ENCODE peak calls at places on chromosome 16, in ten cellular contexts. One of them, this sample, is unnamed.

GRCh38 chr16:70572926-70573270 is 49.3 kb downstream of the SF3B3 start:
- DNase-seq in endothelial cell: no peak
- DNase-seq in testis: no peak
- DNase-seq in prostate gland: no peak
- DNase-seq in epithelial cell of esophagus: no peak
- DNase-seq in esophagus squamous epithelium: no peak
- DNase-seq in foreskin fibroblast: no peak
- DNase-seq in transverse colon: no peak
- DNase-seq in left ventricle myocardium inferior: no peak
- DNase-seq in AG10803: no peak
- DNase-seq in this sample: no peak

GRCh38 chr16:30912794-30913412 is 10.5 kb upstream of the FBXL19 start:
- DNase-seq in endothelial cell: no peak
- DNase-seq in testis: no peak
- DNase-seq in prostate gland: no peak
- DNase-seq in epithelial cell of esophagus: no peak
- DNase-seq in esophagus squamous epithelium: no peak
- DNase-seq in foreskin fibroblast: no peak
- DNase-seq in transverse colon: no peak
- DNase-seq in left ventricle myocardium inferior: no peak
- DNase-seq in AG10803: no peak
- DNase-seq in this sample: no peak

GRCh38 chr16:1871974-1872635 is at the start of gene MEIOB:
- DNase-seq in endothelial cell: peak
- DNase-seq in testis: peak
- DNase-seq in prostate gland: no peak
- DNase-seq in epithelial cell of esophagus: peak
- DNase-seq in esophagus squamous epithelium: no peak
- DNase-seq in foreskin fibroblast: peak
- DNase-seq in transverse colon: peak
- DNase-seq in left ventricle myocardium inferior: no peak
- DNase-seq in AG10803: no peak
- DNase-seq in this sample: no peak

GRCh38 chr16:50520451-50521245 is 27.5 kb upstream of the NKD1 start:
- DNase-seq in endothelial cell: no peak
- DNase-seq in testis: no peak
- DNase-seq in prostate gland: no peak
- DNase-seq in epithelial cell of esophagus: no peak
- DNase-seq in esophagus squamous epithelium: no peak
- DNase-seq in foreskin fibroblast: no peak
- DNase-seq in transverse colon: no peak
- DNase-seq in left ventricle myocardium inferior: no peak
- DNase-seq in AG10803: no peak
- DNase-seq in this sample: no peak

GRCh38 chr16:67029249-67030096 is 524 bp downstream of the CBFB start:
- DNase-seq in endothelial cell: peak
- DNase-seq in testis: peak
- DNase-seq in prostate gland: peak
- DNase-seq in epithelial cell of esophagus: peak
- DNase-seq in esophagus squamous epithelium: no peak
- DNase-seq in foreskin fibroblast: peak
- DNase-seq in transverse colon: peak
- DNase-seq in left ventricle myocardium inferior: peak
- DNase-seq in AG10803: peak
- DNase-seq in this sample: peak

GRCh38 chr16:3065069-3065741 is at the start of gene IL32:
- DNase-seq in endothelial cell: no peak
- DNase-seq in testis: peak
- DNase-seq in prostate gland: no peak
- DNase-seq in epithelial cell of esophagus: peak
- DNase-seq in esophagus squamous epithelium: no peak
- DNase-seq in foreskin fibroblast: peak
- DNase-seq in transverse colon: peak
- DNase-seq in left ventricle myocardium inferior: peak
- DNase-seq in AG10803: peak
- DNase-seq in this sample: peak

GRCh38 chr16:58264961-58265479 is 29.8 kb downstream of the PRSS54 start:
- DNase-seq in endothelial cell: no peak
- DNase-seq in testis: no peak
- DNase-seq in prostate gland: no peak
- DNase-seq in epithelial cell of esophagus: peak
- DNase-seq in esophagus squamous epithelium: no peak
- DNase-seq in foreskin fibroblast: peak
- DNase-seq in transverse colon: peak
- DNase-seq in left ventricle myocardium inferior: no peak
- DNase-seq in AG10803: peak
- DNase-seq in this sample: peak

GRCh38 chr16:71917900-71918299 is 22.6 kb downstream of the IST1 start:
- DNase-seq in endothelial cell: no peak
- DNase-seq in testis: no peak
- DNase-seq in prostate gland: no peak
- DNase-seq in epithelial cell of esophagus: no peak
- DNase-seq in esophagus squamous epithelium: no peak
- DNase-seq in foreskin fibroblast: peak
- DNase-seq in transverse colon: no peak
- DNase-seq in left ventricle myocardium inferior: no peak
- DNase-seq in AG10803: peak
- DNase-seq in this sample: peak

GRCh38 chr16:86608301-86608747 is 30.0 kb downstream of the FOXL1 start:
- DNase-seq in endothelial cell: no peak
- DNase-seq in testis: no peak
- DNase-seq in prostate gland: no peak
- DNase-seq in epithelial cell of esophagus: no peak
- DNase-seq in esophagus squamous epithelium: no peak
- DNase-seq in foreskin fibroblast: no peak
- DNase-seq in transverse colon: no peak
- DNase-seq in left ventricle myocardium inferior: no peak
- DNase-seq in AG10803: peak
- DNase-seq in this sample: no peak

GRCh38 chr16:86251682-86252081 is 258.6 kb upstream of the FOXF1 start:
- DNase-seq in endothelial cell: no peak
- DNase-seq in testis: no peak
- DNase-seq in prostate gland: no peak
- DNase-seq in epithelial cell of esophagus: no peak
- DNase-seq in esophagus squamous epithelium: no peak
- DNase-seq in foreskin fibroblast: no peak
- DNase-seq in transverse colon: no peak
- DNase-seq in left ventricle myocardium inferior: no peak
- DNase-seq in AG10803: no peak
- DNase-seq in this sample: no peak

GRCh38 chr16:78515421-78515820 is 416.0 kb downstream of the WWOX start:
- DNase-seq in endothelial cell: no peak
- DNase-seq in testis: no peak
- DNase-seq in prostate gland: no peak
- DNase-seq in epithelial cell of esophagus: no peak
- DNase-seq in esophagus squamous epithelium: no peak
- DNase-seq in foreskin fibroblast: no peak
- DNase-seq in transverse colon: no peak
- DNase-seq in left ventricle myocardium inferior: no peak
- DNase-seq in AG10803: no peak
- DNase-seq in this sample: no peak

GRCh38 chr16:54121084-54121483 is 165.5 kb downstream of the IRX3 start:
- DNase-seq in endothelial cell: no peak
- DNase-seq in testis: no peak
- DNase-seq in prostate gland: no peak
- DNase-seq in epithelial cell of esophagus: peak
- DNase-seq in esophagus squamous epithelium: no peak
- DNase-seq in foreskin fibroblast: no peak
- DNase-seq in transverse colon: no peak
- DNase-seq in left ventricle myocardium inferior: no peak
- DNase-seq in AG10803: no peak
- DNase-seq in this sample: no peak

GRCh38 chr16:84844561-84845495 is 25.0 kb downstream of the CRISPLD2 start:
- DNase-seq in endothelial cell: no peak
- DNase-seq in testis: no peak
- DNase-seq in prostate gland: no peak
- DNase-seq in epithelial cell of esophagus: no peak
- DNase-seq in esophagus squamous epithelium: no peak
- DNase-seq in foreskin fibroblast: no peak
- DNase-seq in transverse colon: no peak
- DNase-seq in left ventricle myocardium inferior: no peak
- DNase-seq in AG10803: no peak
- DNase-seq in this sample: no peak
- TF ChIP-seq CTCF in endothelial cell: no peak
- TF ChIP-seq CTCF in testis: no peak
- TF ChIP-seq CTCF in prostate gland: no peak
- TF ChIP-seq CTCF in epithelial cell of esophagus: no peak
- TF ChIP-seq CTCF in esophagus squamous epithelium: no peak
- TF ChIP-seq CTCF in foreskin fibroblast: no peak
- TF ChIP-seq CTCF in transverse colon: no peak
- TF ChIP-seq CTCF in left ventricle myocardium inferior: no peak
- TF ChIP-seq CTCF in AG10803: no peak
- TF ChIP-seq CTCF in this sample: no peak

GRCh38 chr16:528111-529011 is 849 bp downstream of the CAPN15 start:
- DNase-seq in endothelial cell: no peak
- DNase-seq in testis: no peak
- DNase-seq in prostate gland: no peak
- DNase-seq in epithelial cell of esophagus: peak
- DNase-seq in esophagus squamous epithelium: no peak
- DNase-seq in foreskin fibroblast: peak
- DNase-seq in transverse colon: peak
- DNase-seq in left ventricle myocardium inferior: no peak
- DNase-seq in AG10803: peak
- DNase-seq in this sample: peak

GRCh38 chr16:529012-529575 is 1.6 kb downstream of the CAPN15 start:
- DNase-seq in endothelial cell: no peak
- DNase-seq in testis: no peak
- DNase-seq in prostate gland: no peak
- DNase-seq in epithelial cell of esophagus: no peak
- DNase-seq in esophagus squamous epithelium: no peak
- DNase-seq in foreskin fibroblast: no peak
- DNase-seq in transverse colon: peak
- DNase-seq in left ventricle myocardium inferior: no peak
- DNase-seq in AG10803: no peak
- DNase-seq in this sample: no peak

GRCh38 chr16:526181-527014 is 1.1 kb upstream of the CAPN15 start:
- DNase-seq in endothelial cell: no peak
- DNase-seq in testis: peak
- DNase-seq in prostate gland: no peak
- DNase-seq in epithelial cell of esophagus: peak
- DNase-seq in esophagus squamous epithelium: no peak
- DNase-seq in foreskin fibroblast: peak
- DNase-seq in transverse colon: peak
- DNase-seq in left ventricle myocardium inferior: peak
- DNase-seq in AG10803: peak
- DNase-seq in this sample: peak

GRCh38 chr16:525520-526180 is 1.9 kb upstream of the CAPN15 start:
- DNase-seq in endothelial cell: no peak
- DNase-seq in testis: no peak
- DNase-seq in prostate gland: no peak
- DNase-seq in epithelial cell of esophagus: peak
- DNase-seq in esophagus squamous epithelium: no peak
- DNase-seq in foreskin fibroblast: peak
- DNase-seq in transverse colon: no peak
- DNase-seq in left ventricle myocardium inferior: no peak
- DNase-seq in AG10803: peak
- DNase-seq in this sample: peak

GRCh38 chr16:527015-527903 is at the start of gene CAPN15:
- DNase-seq in endothelial cell: peak
- DNase-seq in testis: peak
- DNase-seq in prostate gland: peak
- DNase-seq in epithelial cell of esophagus: peak
- DNase-seq in esophagus squamous epithelium: no peak
- DNase-seq in foreskin fibroblast: peak
- DNase-seq in transverse colon: peak
- DNase-seq in left ventricle myocardium inferior: peak
- DNase-seq in AG10803: peak
- DNase-seq in this sample: peak
- TF ChIP-seq CTCF in endothelial cell: peak
- TF ChIP-seq CTCF in testis: peak
- TF ChIP-seq CTCF in prostate gland: peak
- TF ChIP-seq CTCF in epithelial cell of esophagus: no peak
- TF ChIP-seq CTCF in esophagus squamous epithelium: peak
- TF ChIP-seq CTCF in foreskin fibroblast: no peak
- TF ChIP-seq CTCF in transverse colon: peak
- TF ChIP-seq CTCF in left ventricle myocardium inferior: peak
- TF ChIP-seq CTCF in AG10803: no peak
- TF ChIP-seq CTCF in this sample: no peak

DNA sequence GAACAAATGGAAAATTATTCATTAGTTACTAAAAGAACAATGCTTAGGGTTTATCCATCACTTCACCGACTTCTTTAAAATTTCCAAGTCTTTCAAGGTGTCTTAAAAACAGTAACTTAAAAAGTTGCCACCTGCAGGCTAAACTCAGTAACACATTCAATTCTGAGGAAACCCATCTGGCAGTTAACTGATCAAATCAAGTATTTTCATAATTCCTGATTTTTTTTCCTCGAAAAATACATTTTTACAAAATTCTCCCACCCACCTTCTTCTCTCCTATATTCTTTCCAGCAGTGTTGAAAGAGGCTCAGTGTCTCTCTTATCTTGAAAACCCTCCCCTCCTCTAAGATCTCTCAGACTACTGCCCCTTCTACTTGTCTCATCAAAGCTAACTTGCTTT is 29.9 kb downstream of the PARN start:
- DNase-seq in endothelial cell: no peak
- DNase-seq in testis: no peak
- DNase-seq in prostate gland: no peak
- DNase-seq in epithelial cell of esophagus: peak
- DNase-seq in esophagus squamous epithelium: no peak
- DNase-seq in foreskin fibroblast: peak
- DNase-seq in transverse colon: no peak
- DNase-seq in left ventricle myocardium inferior: no peak
- DNase-seq in AG10803: peak
- DNase-seq in this sample: peak
- TF ChIP-seq CTCF in endothelial cell: peak
- TF ChIP-seq CTCF in testis: peak
- TF ChIP-seq CTCF in prostate gland: peak
- TF ChIP-seq CTCF in epithelial cell of esophagus: peak
- TF ChIP-seq CTCF in esophagus squamous epithelium: peak
- TF ChIP-seq CTCF in foreskin fibroblast: peak
- TF ChIP-seq CTCF in transverse colon: peak
- TF ChIP-seq CTCF in left ventricle myocardium inferior: peak
- TF ChIP-seq CTCF in AG10803: peak
- TF ChIP-seq CTCF in this sample: peak

DNA sequence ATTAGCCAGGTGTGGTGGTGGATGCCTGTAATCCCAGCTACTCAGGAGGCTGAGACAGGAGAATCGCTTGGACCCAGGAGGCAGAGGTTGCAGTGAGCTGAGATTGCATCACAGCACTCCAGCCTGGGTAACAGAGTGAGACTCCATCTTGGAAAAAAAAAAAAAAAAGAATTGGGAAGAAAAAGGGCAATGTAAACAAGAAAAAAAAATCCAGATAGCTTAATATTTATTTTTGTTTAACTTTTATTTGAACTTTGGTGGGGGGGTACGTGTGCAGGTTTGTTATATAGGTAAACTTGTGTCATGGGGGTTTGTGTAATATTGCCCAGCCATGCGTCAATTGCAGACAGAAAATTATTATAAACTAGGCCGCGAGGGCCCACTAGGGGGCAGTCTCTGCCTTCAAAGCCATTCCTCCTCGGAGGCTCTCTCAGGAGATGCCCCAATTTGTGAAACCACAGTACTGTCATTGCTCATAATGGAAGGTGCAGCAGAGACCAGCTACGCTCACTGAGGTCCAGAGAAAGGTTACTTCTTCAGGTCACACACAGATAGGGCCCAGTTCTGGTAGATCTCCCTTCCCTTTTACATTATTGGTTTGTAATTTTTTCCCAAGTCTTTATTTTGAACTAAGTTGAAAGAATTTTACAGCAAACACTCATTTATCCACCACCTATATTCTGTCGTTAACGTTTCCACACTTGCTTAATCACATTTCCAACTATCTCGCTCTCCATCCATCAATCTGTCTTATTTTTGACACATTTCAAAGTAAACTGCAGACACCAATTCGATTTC is 206.2 kb downstream of the PRKCB start:
- DNase-seq in endothelial cell: peak
- DNase-seq in testis: peak
- DNase-seq in prostate gland: peak
- DNase-seq in epithelial cell of esophagus: peak
- DNase-seq in esophagus squamous epithelium: no peak
- DNase-seq in foreskin fibroblast: peak
- DNase-seq in transverse colon: peak
- DNase-seq in left ventricle myocardium inferior: peak
- DNase-seq in AG10803: peak
- DNase-seq in this sample: peak
- TF ChIP-seq CTCF in endothelial cell: peak
- TF ChIP-seq CTCF in testis: peak
- TF ChIP-seq CTCF in prostate gland: peak
- TF ChIP-seq CTCF in epithelial cell of esophagus: peak
- TF ChIP-seq CTCF in esophagus squamous epithelium: peak
- TF ChIP-seq CTCF in foreskin fibroblast: peak
- TF ChIP-seq CTCF in transverse colon: peak
- TF ChIP-seq CTCF in left ventricle myocardium inferior: peak
- TF ChIP-seq CTCF in AG10803: peak
- TF ChIP-seq CTCF in this sample: peak